ENCODE peak calls at places on chromosome 13, in nine cellular contexts. One of them, this sample, is unnamed. For H3K27me3, the result is how much of the 10 kb centered on the place peaks cover.

GRCh38 chr13:76993021-76993420 is 1.1 kb downstream of the CLN5 start:
- DNase-seq in Peyer's patch: no peak
- DNase-seq in transverse colon: no peak
- DNase-seq in adrenal gland: no peak
- DNase-seq in neural progenitor cell: no peak
- DNase-seq in bronchial epithelial cell: peak
- DNase-seq in fibroblast of lung: peak
- DNase-seq in cardiac muscle cell: no peak
- DNase-seq in ascending aorta: no peak
- DNase-seq in this sample: no peak

GRCh38 chr13:57624565-57625435 is 6.7 kb upstream of the PCDH17 start:
- DNase-seq in bronchial epithelial cell: peak
- DNase-seq in Peyer's patch: no peak
- DNase-seq in fibroblast of lung: peak
- DNase-seq in transverse colon: peak
- DNase-seq in adrenal gland: peak
- DNase-seq in neural progenitor cell: peak
- DNase-seq in cardiac muscle cell: peak
- DNase-seq in ascending aorta: no peak
- DNase-seq in this sample: no peak

GRCh38 chr13:114110091-114110829 is 22.2 kb downstream of the RASA3 start:
- DNase-seq in bronchial epithelial cell: no peak
- DNase-seq in Peyer's patch: peak
- DNase-seq in adrenal gland: no peak
- DNase-seq in neural progenitor cell: peak
- DNase-seq in ascending aorta: no peak
- DNase-seq in fibroblast of lung: no peak
- DNase-seq in cardiac muscle cell: no peak
- DNase-seq in transverse colon: peak
- DNase-seq in this sample: no peak

GRCh38 chr13:44692173-44692713 is 116.1 kb upstream of the TSC22D1 start:
- DNase-seq in ascending aorta: no peak
- DNase-seq in fibroblast of lung: peak
- DNase-seq in transverse colon: no peak
- DNase-seq in Peyer's patch: no peak
- DNase-seq in neural progenitor cell: no peak
- DNase-seq in bronchial epithelial cell: no peak
- DNase-seq in adrenal gland: no peak
- DNase-seq in cardiac muscle cell: no peak
- DNase-seq in this sample: no peak

GRCh38 chr13:109670776-109671175 is 115.6 kb downstream of the IRS2 start:
- DNase-seq in bronchial epithelial cell: no peak
- DNase-seq in Peyer's patch: no peak
- DNase-seq in cardiac muscle cell: no peak
- DNase-seq in fibroblast of lung: no peak
- DNase-seq in ascending aorta: no peak
- DNase-seq in neural progenitor cell: no peak
- DNase-seq in adrenal gland: no peak
- DNase-seq in transverse colon: no peak
- DNase-seq in this sample: no peak

GRCh38 chr13:45828253-45828968 is 23.1 kb downstream of the SIAH3 start:
- DNase-seq in neural progenitor cell: no peak
- DNase-seq in adrenal gland: no peak
- DNase-seq in transverse colon: no peak
- DNase-seq in Peyer's patch: no peak
- DNase-seq in ascending aorta: no peak
- DNase-seq in fibroblast of lung: no peak
- DNase-seq in cardiac muscle cell: no peak
- DNase-seq in bronchial epithelial cell: no peak
- DNase-seq in this sample: no peak

GRCh38 chr13:30408319-30409101 is 13.8 kb upstream of the UBE2L5 start:
- DNase-seq in bronchial epithelial cell: peak
- DNase-seq in fibroblast of lung: peak
- DNase-seq in ascending aorta: peak
- DNase-seq in cardiac muscle cell: peak
- DNase-seq in neural progenitor cell: peak
- DNase-seq in Peyer's patch: peak
- DNase-seq in adrenal gland: peak
- DNase-seq in transverse colon: peak
- DNase-seq in this sample: peak

GRCh38 chr13:37681295-37682032 is 82.9 kb upstream of the POSTN start:
- DNase-seq in Peyer's patch: no peak
- DNase-seq in adrenal gland: no peak
- DNase-seq in fibroblast of lung: peak
- DNase-seq in neural progenitor cell: no peak
- DNase-seq in cardiac muscle cell: no peak
- DNase-seq in bronchial epithelial cell: no peak
- DNase-seq in ascending aorta: no peak
- DNase-seq in transverse colon: no peak
- DNase-seq in this sample: peak

GRCh38 chr13:87274209-87274819 is 396.9 kb upstream of the SLITRK5 start:
- DNase-seq in ascending aorta: no peak
- DNase-seq in bronchial epithelial cell: peak
- DNase-seq in fibroblast of lung: peak
- DNase-seq in transverse colon: peak
- DNase-seq in cardiac muscle cell: peak
- DNase-seq in adrenal gland: no peak
- DNase-seq in neural progenitor cell: peak
- DNase-seq in Peyer's patch: no peak
- DNase-seq in this sample: peak

GRCh38 chr13:84670245-84670644 is 788.0 kb upstream of the SLITRK1 start:
- DNase-seq in ascending aorta: no peak
- DNase-seq in bronchial epithelial cell: no peak
- DNase-seq in cardiac muscle cell: peak
- DNase-seq in neural progenitor cell: peak
- DNase-seq in transverse colon: no peak
- DNase-seq in Peyer's patch: no peak
- DNase-seq in adrenal gland: no peak
- DNase-seq in fibroblast of lung: no peak
- DNase-seq in this sample: no peak

GRCh38 chr13:31409678-31410356 is 210.0 kb downstream of the B3GLCT start:
- DNase-seq in cardiac muscle cell: no peak
- DNase-seq in transverse colon: no peak
- DNase-seq in ascending aorta: no peak
- DNase-seq in fibroblast of lung: peak
- DNase-seq in Peyer's patch: no peak
- DNase-seq in bronchial epithelial cell: peak
- DNase-seq in neural progenitor cell: peak
- DNase-seq in adrenal gland: no peak
- DNase-seq in this sample: no peak

GRCh38 chr13:33931397-33931987 is 113.5 kb downstream of the RFC3 start:
- DNase-seq in transverse colon: no peak
- DNase-seq in fibroblast of lung: peak
- DNase-seq in bronchial epithelial cell: peak
- DNase-seq in neural progenitor cell: peak
- DNase-seq in Peyer's patch: no peak
- DNase-seq in cardiac muscle cell: peak
- DNase-seq in ascending aorta: no peak
- DNase-seq in adrenal gland: no peak
- DNase-seq in this sample: no peak

GRCh38 chr13:110365876-110366275 is 58.8 kb downstream of the COL4A2 start:
- DNase-seq in cardiac muscle cell: no peak
- DNase-seq in Peyer's patch: no peak
- DNase-seq in adrenal gland: no peak
- DNase-seq in ascending aorta: no peak
- DNase-seq in transverse colon: no peak
- DNase-seq in bronchial epithelial cell: no peak
- DNase-seq in fibroblast of lung: no peak
- DNase-seq in neural progenitor cell: no peak
- DNase-seq in this sample: no peak

GRCh38 chr13:84821261-84821660 is 939.0 kb upstream of the SLITRK1 start:
- DNase-seq in cardiac muscle cell: no peak
- DNase-seq in neural progenitor cell: no peak
- DNase-seq in ascending aorta: no peak
- DNase-seq in Peyer's patch: no peak
- DNase-seq in adrenal gland: no peak
- DNase-seq in fibroblast of lung: peak
- DNase-seq in bronchial epithelial cell: no peak
- DNase-seq in transverse colon: no peak
- DNase-seq in this sample: no peak

GRCh38 chr13:76663941-76664340 is 222.3 kb downstream of the KCTD12 start:
- DNase-seq in Peyer's patch: no peak
- DNase-seq in cardiac muscle cell: no peak
- DNase-seq in neural progenitor cell: no peak
- DNase-seq in ascending aorta: no peak
- DNase-seq in adrenal gland: no peak
- DNase-seq in fibroblast of lung: no peak
- DNase-seq in transverse colon: no peak
- DNase-seq in bronchial epithelial cell: no peak
- DNase-seq in this sample: no peak

GRCh38 chr13:99256709-99257108 is 1.5 kb downstream of the GPR18 start:
- DNase-seq in ascending aorta: no peak
- DNase-seq in fibroblast of lung: peak
- DNase-seq in neural progenitor cell: no peak
- DNase-seq in adrenal gland: no peak
- DNase-seq in transverse colon: no peak
- DNase-seq in cardiac muscle cell: no peak
- DNase-seq in Peyer's patch: no peak
- DNase-seq in bronchial epithelial cell: no peak
- DNase-seq in this sample: no peak

GRCh38 chr13:51802601-51803000 is 1.4 kb downstream of the DHRS12 start:
- DNase-seq in bronchial epithelial cell: no peak
- DNase-seq in transverse colon: no peak
- DNase-seq in ascending aorta: no peak
- DNase-seq in fibroblast of lung: no peak
- DNase-seq in Peyer's patch: no peak
- DNase-seq in cardiac muscle cell: no peak
- DNase-seq in adrenal gland: no peak
- DNase-seq in neural progenitor cell: no peak
- DNase-seq in this sample: no peak

DNA sequence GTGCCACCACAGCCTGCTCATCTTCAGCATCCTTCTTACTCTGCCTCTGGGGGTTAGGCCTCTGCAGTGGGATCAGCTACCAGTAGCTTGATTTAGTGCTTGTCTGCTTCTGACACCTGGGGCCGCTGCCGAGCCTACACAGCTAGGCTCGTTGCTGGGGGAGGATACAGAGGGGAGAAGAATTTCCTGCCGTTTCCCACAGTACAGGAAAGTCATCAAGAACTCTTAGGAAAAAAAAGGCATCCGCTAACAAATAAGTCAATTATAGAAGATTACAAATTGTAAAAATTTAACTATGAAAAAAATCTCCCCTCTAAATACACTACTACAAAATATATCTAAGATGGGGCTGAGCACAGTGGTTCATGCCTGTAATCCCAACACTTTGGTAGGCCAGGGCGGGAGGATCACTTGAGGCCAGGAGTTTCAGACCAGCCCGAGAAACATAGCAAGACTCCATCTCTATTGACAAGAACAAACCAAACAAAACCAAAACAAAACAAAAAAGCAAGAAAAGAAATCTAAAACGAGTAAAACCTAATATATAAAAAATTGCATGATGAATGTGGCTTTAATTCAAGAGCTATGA is 26.7 kb downstream of the LATS2 start:
- DNase-seq in adrenal gland: peak
- DNase-seq in cardiac muscle cell: peak
- DNase-seq in fibroblast of lung: peak
- DNase-seq in bronchial epithelial cell: no peak
- DNase-seq in neural progenitor cell: peak
- DNase-seq in ascending aorta: no peak
- DNase-seq in Peyer's patch: no peak
- DNase-seq in transverse colon: no peak
- DNase-seq in this sample: no peak
- H3K4me3 ChIP-seq in adrenal gland: no peak
- H3K4me3 ChIP-seq in cardiac muscle cell: no peak
- H3K4me3 ChIP-seq in fibroblast of lung: no peak
- H3K4me3 ChIP-seq in bronchial epithelial cell: no peak
- H3K4me3 ChIP-seq in neural progenitor cell: no peak
- H3K4me3 ChIP-seq in ascending aorta: no peak
- H3K4me3 ChIP-seq in Peyer's patch: no peak
- H3K4me3 ChIP-seq in transverse colon: no peak
- H3K4me3 ChIP-seq in this sample: no peak

GRCh38 chr13:105213512-105213911 is 1322.0 kb downstream of the EFNB2 start:
- DNase-seq in transverse colon: no peak
- DNase-seq in bronchial epithelial cell: peak
- DNase-seq in adrenal gland: no peak
- DNase-seq in Peyer's patch: no peak
- DNase-seq in ascending aorta: no peak
- DNase-seq in fibroblast of lung: no peak
- DNase-seq in cardiac muscle cell: no peak
- DNase-seq in neural progenitor cell: peak
- DNase-seq in this sample: no peak
- TF ChIP-seq CTCF in transverse colon: no peak
- TF ChIP-seq CTCF in bronchial epithelial cell: no peak
- TF ChIP-seq CTCF in adrenal gland: no peak
- TF ChIP-seq CTCF in Peyer's patch: no peak
- TF ChIP-seq CTCF in ascending aorta: no peak
- TF ChIP-seq CTCF in fibroblast of lung: no peak
- TF ChIP-seq CTCF in cardiac muscle cell: no peak
- TF ChIP-seq CTCF in neural progenitor cell: peak
- TF ChIP-seq CTCF in this sample: no peak

GRCh38 chr13:108496364-108497215 is 132.8 kb upstream of the MYO16 start:
- DNase-seq in fibroblast of lung: peak
- DNase-seq in adrenal gland: no peak
- DNase-seq in cardiac muscle cell: peak
- DNase-seq in transverse colon: no peak
- DNase-seq in bronchial epithelial cell: no peak
- DNase-seq in ascending aorta: no peak
- DNase-seq in Peyer's patch: no peak
- DNase-seq in neural progenitor cell: peak
- DNase-seq in this sample: no peak
- H3K27me3 ChIP-seq in fibroblast of lung: under half
- H3K27me3 ChIP-seq in adrenal gland: under half
- H3K27me3 ChIP-seq in cardiac muscle cell: half or more
- H3K27me3 ChIP-seq in transverse colon: under half
- H3K27me3 ChIP-seq in bronchial epithelial cell: under half
- H3K27me3 ChIP-seq in ascending aorta: under half
- H3K27me3 ChIP-seq in Peyer's patch: under half
- H3K27me3 ChIP-seq in neural progenitor cell: half or more
- H3K27me3 ChIP-seq in this sample: under half

GRCh38 chr13:27353166-27353583 is 71.2 kb upstream of the GTF3A start:
- DNase-seq in cardiac muscle cell: no peak
- DNase-seq in fibroblast of lung: peak
- DNase-seq in ascending aorta: no peak
- DNase-seq in adrenal gland: no peak
- DNase-seq in neural progenitor cell: no peak
- DNase-seq in transverse colon: no peak
- DNase-seq in Peyer's patch: no peak
- DNase-seq in bronchial epithelial cell: peak
- DNase-seq in this sample: peak

GRCh38 chr13:27355894-27356293 is 68.5 kb upstream of the GTF3A start:
- DNase-seq in adrenal gland: no peak
- DNase-seq in bronchial epithelial cell: no peak
- DNase-seq in cardiac muscle cell: peak
- DNase-seq in transverse colon: no peak
- DNase-seq in Peyer's patch: no peak
- DNase-seq in neural progenitor cell: peak
- DNase-seq in fibroblast of lung: no peak
- DNase-seq in ascending aorta: no peak
- DNase-seq in this sample: no peak

GRCh38 chr13:27353653-27354052 is 70.8 kb upstream of the GTF3A start:
- DNase-seq in bronchial epithelial cell: no peak
- DNase-seq in cardiac muscle cell: no peak
- DNase-seq in neural progenitor cell: no peak
- DNase-seq in ascending aorta: no peak
- DNase-seq in Peyer's patch: no peak
- DNase-seq in adrenal gland: no peak
- DNase-seq in fibroblast of lung: no peak
- DNase-seq in transverse colon: no peak
- DNase-seq in this sample: no peak

GRCh38 chr13:27354379-27354778 is 70.0 kb upstream of the GTF3A start:
- DNase-seq in Peyer's patch: no peak
- DNase-seq in transverse colon: no peak
- DNase-seq in bronchial epithelial cell: no peak
- DNase-seq in cardiac muscle cell: no peak
- DNase-seq in ascending aorta: no peak
- DNase-seq in neural progenitor cell: no peak
- DNase-seq in fibroblast of lung: peak
- DNase-seq in adrenal gland: no peak
- DNase-seq in this sample: peak

GRCh38 chr13:27352698-27353097 is 71.7 kb upstream of the GTF3A start:
- DNase-seq in neural progenitor cell: no peak
- DNase-seq in ascending aorta: no peak
- DNase-seq in Peyer's patch: no peak
- DNase-seq in transverse colon: no peak
- DNase-seq in bronchial epithelial cell: no peak
- DNase-seq in fibroblast of lung: no peak
- DNase-seq in cardiac muscle cell: no peak
- DNase-seq in adrenal gland: no peak
- DNase-seq in this sample: no peak
- H3K4me3 ChIP-seq in neural progenitor cell: no peak
- H3K4me3 ChIP-seq in ascending aorta: no peak
- H3K4me3 ChIP-seq in Peyer's patch: no peak
- H3K4me3 ChIP-seq in transverse colon: peak
- H3K4me3 ChIP-seq in bronchial epithelial cell: no peak
- H3K4me3 ChIP-seq in fibroblast of lung: no peak
- H3K4me3 ChIP-seq in cardiac muscle cell: no peak
- H3K4me3 ChIP-seq in adrenal gland: no peak
- H3K4me3 ChIP-seq in this sample: peak